ENCODE peak calls at places on chromosomes 16 and 17, in six cellular contexts. H is lower lobe of right lung; C is amniotic stem cell; F is AG10803; Y is activated T-helper 9 cell treated with anti-CD3 and anti-CD28 coated beads, Interleukin-2, amount 50 U/mL, for 16 hours; J is stimulated activated CD8-positive, alpha-beta memory T cell treated with anti-CD3 and anti-CD28 coated beads, Interleukin-2, amount 100 ng/mL, for 1 hour. S is an unnamed sample.

GRCh38 chr16:66983033-66983432 is 5.4 kb upstream of the CES4A start:
- DNase-seq in J (no peak), F (no peak), H (no peak), Y (no peak), C (no peak), S (no peak)

GRCh38 chr17:82458885-82459424 is 414 bp downstream of the NARF start:
- DNase-seq in J (peak), Y (no peak), H (no peak), F (peak), C (no peak), S (no peak)

GRCh38 chr16:68447721-68448359 is 468 bp downstream of the SMPD3 start:
- DNase-seq in H (no peak), Y (no peak), F (no peak), C (no peak), J (no peak), S (no peak)

GRCh38 chr17:76679242-76679641 is 31.5 kb downstream of the MXRA7 start:
- DNase-seq in H (no peak), Y (no peak), J (no peak), F (no peak), C (no peak), S (no peak)

GRCh38 chr16:11801481-11802021 is 4.5 kb upstream of the ZC3H7A start:
- DNase-seq in Y (no peak), F (peak), J (no peak), H (no peak), C (no peak), S (peak)

GRCh38 chr17:57463103-57463885 is 207.0 kb downstream of the MSI2 start:
- DNase-seq in F (peak), Y (peak), H (no peak), C (peak), J (no peak), S (no peak)

GRCh38 chr16:88868974-88869672 is 2.7 kb upstream of the PABPN1L start:
- DNase-seq in C (no peak), Y (no peak), F (no peak), H (no peak), J (no peak), S (no peak)

GRCh38 chr17:76138234-76138895 is 2.7 kb downstream of the FOXJ1 start:
- DNase-seq in H (no peak), F (no peak), Y (no peak), J (no peak), C (no peak), S (no peak)

GRCh38 chr17:77528516-77529327 is 388.0 kb downstream of the SEC14L1 start:
- DNase-seq in F (no peak), Y (no peak), J (no peak), H (no peak), C (no peak), S (peak)

GRCh38 chr17:75352079-75352569 is 53.4 kb downstream of the GRB2 start:
- DNase-seq in H (no peak), Y (no peak), C (no peak), F (no peak), J (no peak), S (no peak)

GRCh38 chr16:86550281-86550680 is 4.8 kb downstream of the MTHFSD start:
- DNase-seq in C (no peak), J (no peak), Y (no peak), H (no peak), F (no peak), S (no peak)

GRCh38 chr16:53084141-53084541 is 29.4 kb downstream of the CHD9 start:
- DNase-seq in J (no peak), F (no peak), Y (no peak), H (no peak), C (no peak), S (no peak)

GRCh38 chr16:12294471-12294870 is 317.9 kb downstream of the SNX29 start:
- DNase-seq in J (no peak), F (no peak), H (no peak), Y (no peak), C (no peak), S (no peak)

GRCh38 chr17:2398655-2399571 is 1.9 kb downstream of the MNT start:
- DNase-seq in H (peak), Y (peak), J (peak), F (peak), C (peak), S (peak)

GRCh38 chr16:28298511-28298878 is 6.2 kb downstream of the SBK1 start:
- DNase-seq in C (no peak), H (no peak), J (no peak), F (no peak), Y (no peak), S (no peak)

GRCh38 chr16:88650749-88651275 is at the start of gene CYBA:
- DNase-seq in F (peak), J (peak), Y (peak), H (peak), C (no peak), S (peak)

GRCh38 chr16:86031141-86031678 is 132.2 kb downstream of the IRF8 start:
- DNase-seq in F (no peak), H (no peak), J (no peak), C (no peak), Y (no peak), S (no peak)

GRCh38 chr17:61117983-61118382 is 281.7 kb upstream of the TBX2 start:
- DNase-seq in C (no peak), F (no peak), J (no peak), Y (no peak), H (no peak), S (no peak)

GRCh38 chr16:89112377-89113151 is 18.9 kb downstream of the ACSF3 start:
- DNase-seq in C (no peak), Y (no peak), H (peak), J (no peak), F (no peak), S (no peak)

GRCh38 chr17:63786961-63787711 is 13.2 kb downstream of the DDX42 start:
- DNase-seq in Y (no peak), C (no peak), H (no peak), F (no peak), J (no peak), S (no peak)

GRCh38 chr17:76824103-76824502 is 44.1 kb upstream of the MGAT5B start:
- DNase-seq in Y (no peak), F (no peak), J (no peak), H (no peak), C (no peak), S (no peak)

GRCh38 chr16:55526448-55526847 is 17.6 kb downstream of the LPCAT2 start:
- DNase-seq in H (no peak), F (no peak), Y (no peak), J (no peak), C (no peak), S (no peak)

GRCh38 chr17:74761931-74762330 is 13.5 kb downstream of the NHERF1 start:
- DNase-seq in J (no peak), H (no peak), Y (no peak), F (no peak), C (no peak), S (no peak)

GRCh38 chr17:44187131-44187899 is 543 bp downstream of the TMUB2 start:
- DNase-seq in Y (no peak), F (peak), C (no peak), H (peak), J (no peak), S (peak)

GRCh38 chr16:88957887-88958577 is 19.0 kb downstream of the CBFA2T3 start:
- DNase-seq in F (no peak), J (no peak), H (peak), Y (no peak), C (no peak), S (no peak)

GRCh38 chr17:42363231-42363630 is 25.0 kb downstream of the STAT3 start:
- DNase-seq in C (no peak), Y (no peak), F (no peak), J (no peak), H (no peak), S (no peak)

GRCh38 chr16:4608704-4608980 is 6.0 kb downstream of the UBALD1 start:
- DNase-seq in Y (no peak), J (no peak), C (no peak), F (no peak), H (no peak), S (no peak)

S was measured in foreskin fibroblast.